ENCODE peak calls at places on chromosomes 16 and 17, in eight cellular contexts. G, X, P, A, K, I, R and H are unnamed samples.

GRCh38 chr16:46830417-46830901 is 521 bp downstream of the C16orf87 start:
- DNase-seq in G (peak), X (peak), P (no peak), A (peak), K (peak), I (no peak), R (peak), H (no peak)

GRCh38 chr16:59296888-59297287 is 562.8 kb upstream of the GOT2 start:
- DNase-seq in G (no peak), X (no peak), P (no peak), A (no peak), K (no peak), I (no peak), R (no peak), H (no peak)

GRCh38 chr16:35152067-35152627 is 1692.7 kb downstream of the TP53TG3F start:
- DNase-seq in G (peak), X (no peak), P (no peak), A (no peak), K (no peak), I (no peak), R (no peak), H (no peak)

GRCh38 chr17:72804949-72805348 is 287.5 kb downstream of the SLC39A11 start:
- DNase-seq in G (no peak), X (no peak), P (no peak), A (no peak), K (no peak), I (no peak), R (no peak), H (no peak)

GRCh38 chr16:51181495-51181795 is 30.4 kb upstream of the SALL1 start:
- DNase-seq in G (no peak), X (no peak), P (no peak), A (no peak), K (no peak), I (no peak), R (no peak), H (no peak)

GRCh38 chr17:17985555-17985954 is 12.9 kb downstream of the DRC3 start:
- DNase-seq in G (no peak), X (peak), P (no peak), A (no peak), K (no peak), I (no peak), R (peak), H (no peak)

GRCh38 chr17:72465191-72466024 is 344.6 kb downstream of the SOX9 start:
- DNase-seq in G (no peak), X (peak), P (no peak), A (no peak), K (peak), I (no peak), R (peak), H (peak)

GRCh38 chr17:32926183-32926582 is 1.8 kb upstream of the TMEM98 start:
- DNase-seq in G (no peak), X (no peak), P (no peak), A (no peak), K (no peak), I (no peak), R (no peak), H (no peak)

GRCh38 chr16:17160285-17160854 is 310.4 kb downstream of the XYLT1 start:
- DNase-seq in G (no peak), X (no peak), P (no peak), A (no peak), K (no peak), I (peak), R (no peak), H (no peak)

DNA sequence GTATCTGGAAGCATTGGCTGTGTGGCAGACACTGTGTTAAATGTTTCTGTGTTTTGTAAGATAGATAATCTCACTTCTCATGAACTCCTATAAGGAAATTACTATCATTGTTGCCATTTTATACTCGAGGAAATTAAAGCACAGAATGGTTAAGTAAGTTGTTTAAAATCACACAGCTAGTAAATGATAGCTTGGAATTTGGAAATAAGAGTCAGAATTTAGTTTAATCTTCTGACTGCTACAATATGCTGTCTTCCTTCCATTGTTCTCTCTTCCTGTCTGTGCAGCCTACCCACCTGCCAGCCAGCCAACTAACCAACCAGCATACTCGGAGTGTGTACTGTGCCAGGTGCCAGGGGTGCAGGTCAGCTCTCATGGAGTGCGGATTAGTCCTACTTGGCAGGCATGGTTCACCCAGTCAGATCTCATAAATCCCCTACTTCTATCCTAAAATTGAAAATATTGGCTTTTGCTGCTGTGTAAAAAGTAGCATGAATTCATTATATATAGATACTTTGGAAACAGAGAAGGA is 79.9 kb upstream of the LGALS9 start:
- DNase-seq in G (no peak), X (no peak), P (no peak), A (no peak), K (no peak), I (no peak), R (no peak), H (no peak)
- TF ChIP-seq CTCF in G (no peak), X (no peak), P (no peak), A (no peak), K (no peak), I (no peak), R (no peak), H (no peak)

DNA sequence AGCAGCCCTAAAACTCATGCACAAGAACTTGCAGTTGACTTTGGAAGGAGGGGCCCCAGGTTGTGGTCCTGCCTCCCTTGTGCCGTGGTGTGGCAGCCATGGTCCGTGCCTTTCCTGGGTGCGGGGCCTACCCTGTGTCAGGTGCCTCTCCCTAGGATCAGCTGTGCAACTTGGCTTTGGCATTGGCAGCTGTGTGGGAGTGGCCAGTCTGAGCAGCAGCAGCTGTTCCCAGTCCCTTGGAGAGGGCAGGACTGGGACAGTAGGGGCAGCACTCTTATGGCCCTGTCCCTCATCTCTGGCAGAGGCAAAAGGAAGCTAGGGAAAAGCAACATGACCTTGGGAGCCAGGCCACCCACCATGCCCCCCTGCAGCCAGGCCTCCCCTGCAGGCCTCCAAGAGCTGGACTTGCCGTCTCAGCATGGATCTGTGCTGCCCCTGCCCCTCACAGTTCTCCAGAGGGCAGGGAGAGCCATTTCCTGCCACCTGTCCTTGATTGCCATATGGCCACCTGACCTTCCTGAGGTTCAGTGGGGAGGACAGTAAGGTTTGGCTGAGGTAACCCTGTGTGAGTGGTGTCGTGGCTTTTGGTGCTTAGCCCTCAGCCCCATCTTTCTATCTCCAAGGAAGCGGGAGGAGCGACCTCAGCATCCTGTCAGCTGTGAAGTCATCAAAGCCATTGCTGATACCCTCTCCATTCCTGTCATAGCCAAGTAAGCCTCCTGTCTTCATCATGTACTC is 15.5 kb upstream of the NFATC3 start:
- DNase-seq in G (peak), X (no peak), P (no peak), A (no peak), K (no peak), I (no peak), R (no peak), H (no peak)
- H3K4me3 ChIP-seq in G (no peak), X (no peak), P (no peak), A (no peak), K (no peak), I (no peak), R (no peak), H (no peak)

GRCh38 chr16:67226295-67226803 is 581 bp upstream of the TMEM208 start:
- DNase-seq in G (no peak), X (no peak), P (no peak), A (no peak), K (no peak), I (no peak), R (no peak), H (no peak)

GRCh38 chr16:67228034-67228785 is 1.3 kb downstream of the TMEM208 start:
- DNase-seq in G (no peak), X (no peak), P (no peak), A (no peak), K (no peak), I (no peak), R (no peak), H (no peak)

GRCh38 chr16:67228905-67229304 is 2.0 kb downstream of the TMEM208 start:
- DNase-seq in G (no peak), X (no peak), P (no peak), A (no peak), K (no peak), I (no peak), R (no peak), H (no peak)

GRCh38 chr16:67227567-67227921 is 614 bp downstream of the TMEM208 start:
- DNase-seq in G (no peak), X (no peak), P (no peak), A (no peak), K (no peak), I (no peak), R (no peak), H (no peak)

GRCh38 chr16:67226804-67227566 is at the start of gene TMEM208:
- DNase-seq in G (peak), X (peak), P (peak), A (peak), K (peak), I (peak), R (peak), H (peak)
- TF ChIP-seq CTCF in G (peak), X (peak), P (peak), A (no peak), K (peak), I (peak), R (peak), H (peak)

DNA sequence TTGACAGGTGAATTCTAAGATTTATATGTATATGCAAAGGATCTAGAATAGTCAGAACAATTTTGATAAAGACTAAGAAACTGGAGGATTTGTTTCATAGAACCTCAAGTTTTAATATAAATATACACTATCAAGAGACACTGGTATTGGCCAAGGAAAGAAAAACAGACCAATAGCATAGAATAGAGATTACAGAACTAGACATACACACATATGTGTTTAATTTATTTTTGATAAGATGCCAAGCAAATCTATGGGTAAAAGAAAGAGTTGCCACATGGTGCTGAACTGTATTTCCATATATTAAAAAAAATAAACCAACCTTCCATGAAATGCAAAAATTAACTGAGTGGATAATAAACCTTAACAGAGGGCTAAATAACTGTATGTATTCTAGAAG is 27.9 kb upstream of the LRRC37A3 start:
- DNase-seq in G (no peak), X (no peak), P (no peak), A (no peak), K (no peak), I (no peak), R (no peak), H (no peak)
- H3K4me3 ChIP-seq in G (no peak), X (no peak), P (no peak), A (no peak), K (no peak), I (no peak), R (no peak), H (no peak)

GRCh38 chr17:4554997-4555799 is at the start of gene MYBBP1A:
- DNase-seq in G (peak), X (peak), P (peak), A (peak), K (peak), I (peak), R (peak), H (peak)
- TF ChIP-seq CTCF in G (no peak), X (peak), P (peak), A (no peak), K (peak), I (peak), R (no peak), H (no peak)

GRCh38 chr17:1560582-1561170 is 1.9 kb downstream of the PITPNA start:
- DNase-seq in G (no peak), X (no peak), P (no peak), A (no peak), K (no peak), I (no peak), R (no peak), H (no peak)
- H3K4me3 ChIP-seq in G (no peak), X (no peak), P (peak), A (no peak), K (peak), I (no peak), R (no peak), H (no peak)